ENCODE peak calls at places on chromosomes 12 and 14, in four cellular contexts. One of them, this sample, is unnamed.

GRCh38 chr12:120438495-120439198 is 734 bp downstream of the COX6A1 start:
- DNase-seq in GM13977: no peak
- DNase-seq in colonic mucosa: no peak
- DNase-seq in globus pallidus: no peak
- DNase-seq in this sample: no peak

GRCh38 chr12:111462134-111462821 is 56.6 kb downstream of the SH2B3 start:
- DNase-seq in colonic mucosa: no peak
- DNase-seq in GM13977: no peak
- DNase-seq in globus pallidus: no peak
- DNase-seq in this sample: no peak

GRCh38 chr12:118520428-118520827 is 144.1 kb downstream of the SUDS3 start:
- DNase-seq in colonic mucosa: no peak
- DNase-seq in globus pallidus: no peak
- DNase-seq in GM13977: no peak
- DNase-seq in this sample: no peak

GRCh38 chr12:47066278-47067048 is 13.0 kb upstream of the PCED1B start:
- DNase-seq in globus pallidus: no peak
- DNase-seq in colonic mucosa: no peak
- DNase-seq in GM13977: no peak
- DNase-seq in this sample: no peak

GRCh38 chr12:124515981-124516380 is 51.4 kb downstream of the NCOR2 start:
- DNase-seq in colonic mucosa: no peak
- DNase-seq in GM13977: no peak
- DNase-seq in globus pallidus: no peak
- DNase-seq in this sample: no peak

GRCh38 chr14:89247457-89248122 is 169.4 kb downstream of the FOXN3 start:
- DNase-seq in GM13977: no peak
- DNase-seq in globus pallidus: no peak
- DNase-seq in colonic mucosa: no peak
- DNase-seq in this sample: no peak

GRCh38 chr12:131135786-131136538 is 182.3 kb downstream of the ADGRD1 start:
- DNase-seq in colonic mucosa: no peak
- DNase-seq in globus pallidus: no peak
- DNase-seq in GM13977: no peak
- DNase-seq in this sample: no peak

GRCh38 chr14:53963491-53964227 is 7.0 kb upstream of the BMP4 start:
- DNase-seq in globus pallidus: no peak
- DNase-seq in colonic mucosa: peak
- DNase-seq in GM13977: no peak
- DNase-seq in this sample: no peak

GRCh38 chr12:53492188-53492587 is 7.1 kb downstream of the MAP3K12 start:
- DNase-seq in colonic mucosa: no peak
- DNase-seq in globus pallidus: no peak
- DNase-seq in GM13977: no peak
- DNase-seq in this sample: no peak

GRCh38 chr12:97394657-97395056 is 67.9 kb upstream of the RMST start:
- DNase-seq in globus pallidus: no peak
- DNase-seq in colonic mucosa: no peak
- DNase-seq in GM13977: no peak
- DNase-seq in this sample: no peak

GRCh38 chr12:34400986-34401658 is 378.8 kb downstream of the ALG10 start:
- DNase-seq in colonic mucosa: peak
- DNase-seq in globus pallidus: no peak
- DNase-seq in GM13977: peak
- DNase-seq in this sample: no peak

GRCh38 chr12:3564861-3565260 is 73.9 kb downstream of the PRMT8 start:
- DNase-seq in colonic mucosa: no peak
- DNase-seq in globus pallidus: no peak
- DNase-seq in GM13977: no peak
- DNase-seq in this sample: no peak

GRCh38 chr12:116955382-116956021 is 44.8 kb downstream of the FBXW8 start:
- DNase-seq in globus pallidus: no peak
- DNase-seq in GM13977: peak
- DNase-seq in colonic mucosa: peak
- DNase-seq in this sample: peak

GRCh38 chr12:6765634-6766581 is at the start of gene PTMS:
- DNase-seq in globus pallidus: no peak
- DNase-seq in colonic mucosa: peak
- DNase-seq in GM13977: peak
- DNase-seq in this sample: peak

GRCh38 chr12:71299541-71300376 is 139.8 kb upstream of the LGR5 start:
- DNase-seq in globus pallidus: no peak
- DNase-seq in colonic mucosa: no peak
- DNase-seq in GM13977: no peak
- DNase-seq in this sample: no peak

GRCh38 chr12:46560874-46561273 is 188.3 kb upstream of the SLC38A2 start:
- DNase-seq in globus pallidus: no peak
- DNase-seq in GM13977: no peak
- DNase-seq in colonic mucosa: no peak
- DNase-seq in this sample: no peak

GRCh38 chr14:77009014-77009413 is 19.5 kb downstream of the IRF2BPL start:
- DNase-seq in colonic mucosa: no peak
- DNase-seq in GM13977: no peak
- DNase-seq in globus pallidus: no peak
- DNase-seq in this sample: no peak

This sample was measured in germinal center.